ENCODE peak calls at places on chromosome 2, in six cellular contexts. C is HAP-1, J is esophagus squamous epithelium, P is A549, I is psoas muscle, X is heart right ventricle. O is an unnamed sample. For H3K4me1, the result is how much of the 10 kb centered on the place peaks cover.

GRCh38 chr2:67399831-67400489 is 2.8 kb downstream of the ETAA1 start:
- DNase-seq in J (no peak), C (no peak), X (no peak), P (peak), I (no peak), O (no peak)

GRCh38 chr2:234288974-234289455 is 207.9 kb downstream of the ARL4C start:
- DNase-seq in X (peak), P (peak), I (peak), J (no peak), C (peak), O (peak)

GRCh38 chr2:232365621-232366321 is 12.8 kb upstream of the ALPP start:
- DNase-seq in J (no peak), C (no peak), I (no peak), X (no peak), P (peak), O (no peak)

GRCh38 chr2:226211439-226211838 is 588.2 kb downstream of the IRS1 start:
- DNase-seq in P (peak), I (no peak), C (peak), X (peak), J (no peak), O (no peak)

GRCh38 chr2:21260316-21260715 is 136.5 kb downstream of the TDRD15 start:
- DNase-seq in P (no peak), X (no peak), C (no peak), J (no peak), I (no peak), O (no peak)

GRCh38 chr2:105714141-105714540 is 30.6 kb upstream of the NCK2 start:
- DNase-seq in J (no peak), P (no peak), C (no peak), X (no peak), I (no peak), O (no peak)

GRCh38 chr2:208135794-208136369 is 6.3 kb upstream of the CRYGC start:
- DNase-seq in X (no peak), J (no peak), P (no peak), I (no peak), C (no peak), O (no peak)

GRCh38 chr2:233409286-233409991 is 55.1 kb downstream of the DGKD start:
- DNase-seq in P (peak), I (no peak), J (no peak), C (no peak), X (no peak), O (no peak)

GRCh38 chr2:1781291-1782080 is 37.2 kb upstream of the PXDN start:
- DNase-seq in I (no peak), J (no peak), X (no peak), C (no peak), P (no peak), O (no peak)

GRCh38 chr2:6888724-6889123 is 11.1 kb downstream of the RSAD2 start:
- DNase-seq in X (no peak), P (no peak), I (no peak), J (no peak), C (no peak), O (no peak)

GRCh38 chr2:43051316-43051715 is 175.1 kb downstream of the ZFP36L2 start:
- DNase-seq in P (peak), C (no peak), I (no peak), X (no peak), J (no peak), O (no peak)

GRCh38 chr2:118980022-118980421 is 38.0 kb downstream of the MARCO start:
- DNase-seq in J (no peak), X (no peak), P (no peak), C (no peak), I (no peak), O (no peak)

GRCh38 chr2:218985325-218986091 is 524 bp upstream of the FEV start:
- DNase-seq in P (no peak), J (no peak), X (no peak), C (no peak), I (no peak), O (no peak)
- H3K4me3 ChIP-seq in P (peak), J (no peak), X (peak), C (no peak), I (no peak), O (no peak)

GRCh38 chr2:220144411-220144810 is 517.0 kb downstream of the SLC4A3 start:
- DNase-seq in I (no peak), C (no peak), X (no peak), P (no peak), J (no peak), O (no peak)
- H3K4me1 ChIP-seq in I (under half), C (under half), X (under half), P (under half), J (under half), O (under half)

GRCh38 chr2:176636376-176636775 is 367.1 kb downstream of the MTX2 start:
- DNase-seq in C (no peak), I (no peak), X (no peak), J (no peak), P (no peak), O (no peak)
- H3K4me3 ChIP-seq in C (no peak), I (peak), X (no peak), J (no peak), P (peak), O (no peak)

DNA sequence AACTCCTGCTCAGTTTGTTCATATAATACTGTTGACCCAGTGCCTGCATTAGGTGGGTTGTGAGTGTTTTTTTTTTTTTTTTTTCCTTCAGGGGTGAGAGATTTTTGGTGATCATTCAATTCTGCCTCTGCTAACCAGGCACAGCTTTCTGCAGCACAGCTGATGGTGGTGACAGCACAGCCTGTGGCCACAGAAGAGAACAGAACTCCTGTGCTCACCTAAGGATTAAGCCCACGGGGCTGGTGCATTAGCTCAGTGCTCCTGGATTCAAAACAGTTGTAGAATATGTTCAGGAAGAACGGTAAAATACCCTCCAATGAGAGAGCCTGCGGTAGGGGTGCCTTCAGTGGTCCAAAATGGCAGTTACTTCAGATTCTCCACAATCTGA is 42.0 kb downstream of the PKP4 start:
- DNase-seq in X (no peak), P (no peak), C (no peak), I (no peak), J (no peak), O (no peak)
- H3K4me1 ChIP-seq in X (under half), P (half or more), C (under half), I (under half), J (under half), O (under half)

GRCh38 chr2:240363718-240364581 is 71.5 kb upstream of the GPC1 start:
- DNase-seq in J (no peak), X (no peak), C (no peak), P (no peak), I (no peak), O (no peak)
- H3K4me3 ChIP-seq in J (no peak), X (no peak), C (no peak), P (no peak), I (no peak), O (no peak)

GRCh38 chr2:54640834-54641540 is 82.5 kb upstream of the EML6 start:
- DNase-seq in J (no peak), I (no peak), X (no peak), C (peak), P (no peak), O (no peak)

GRCh38 chr2:54644236-54644635 is 79.2 kb upstream of the EML6 start:
- DNase-seq in J (no peak), P (no peak), I (no peak), X (no peak), C (no peak), O (no peak)

GRCh38 chr2:54639609-54640008 is 83.9 kb upstream of the EML6 start:
- DNase-seq in J (no peak), C (no peak), P (peak), X (no peak), I (no peak), O (no peak)

GRCh38 chr2:54641988-54642387 is 81.5 kb upstream of the EML6 start:
- DNase-seq in J (no peak), C (no peak), I (no peak), P (no peak), X (peak), O (no peak)

GRCh38 chr2:54642684-54643430 is 80.6 kb upstream of the EML6 start:
- DNase-seq in C (no peak), P (no peak), I (no peak), X (no peak), J (no peak), O (no peak)
- H3K4me1 ChIP-seq in C (under half), P (under half), I (under half), X (half or more), J (under half), O (under half)

GRCh38 chr2:64230540-64230939 is 86.3 kb upstream of the PELI1 start:
- DNase-seq in C (no peak), P (no peak), X (no peak), J (no peak), I (no peak), O (no peak)

GRCh38 chr2:64226611-64227010 is 82.4 kb upstream of the PELI1 start:
- DNase-seq in P (no peak), I (no peak), J (no peak), C (no peak), X (no peak), O (no peak)

GRCh38 chr2:64228126-64228678 is 84.0 kb upstream of the PELI1 start:
- DNase-seq in C (peak), P (peak), X (peak), I (peak), J (no peak), O (peak)

GRCh38 chr2:64227603-64228125 is 83.4 kb upstream of the PELI1 start:
- DNase-seq in C (no peak), P (no peak), X (no peak), J (no peak), I (no peak), O (no peak)

GRCh38 chr2:64228923-64229322 is 84.7 kb upstream of the PELI1 start:
- DNase-seq in I (no peak), J (no peak), C (no peak), X (no peak), P (no peak), O (no peak)
- H3K4me3 ChIP-seq in I (peak), J (no peak), C (no peak), X (peak), P (no peak), O (no peak)

GRCh38 chr2:144508162-144508765 is 11.7 kb downstream of the ZEB2 start:
- DNase-seq in X (no peak), C (no peak), I (no peak), J (no peak), P (no peak), O (peak)

GRCh38 chr2:144504191-144504590 is 15.7 kb downstream of the ZEB2 start:
- DNase-seq in X (no peak), P (no peak), J (no peak), C (no peak), I (no peak), O (no peak)

GRCh38 chr2:144503221-144503620 is 16.7 kb downstream of the ZEB2 start:
- DNase-seq in C (no peak), X (no peak), P (no peak), I (no peak), J (no peak), O (no peak)

GRCh38 chr2:144507441-144508161 is 12.3 kb downstream of the ZEB2 start:
- DNase-seq in J (no peak), P (no peak), C (no peak), I (no peak), X (no peak), O (no peak)

DNA sequence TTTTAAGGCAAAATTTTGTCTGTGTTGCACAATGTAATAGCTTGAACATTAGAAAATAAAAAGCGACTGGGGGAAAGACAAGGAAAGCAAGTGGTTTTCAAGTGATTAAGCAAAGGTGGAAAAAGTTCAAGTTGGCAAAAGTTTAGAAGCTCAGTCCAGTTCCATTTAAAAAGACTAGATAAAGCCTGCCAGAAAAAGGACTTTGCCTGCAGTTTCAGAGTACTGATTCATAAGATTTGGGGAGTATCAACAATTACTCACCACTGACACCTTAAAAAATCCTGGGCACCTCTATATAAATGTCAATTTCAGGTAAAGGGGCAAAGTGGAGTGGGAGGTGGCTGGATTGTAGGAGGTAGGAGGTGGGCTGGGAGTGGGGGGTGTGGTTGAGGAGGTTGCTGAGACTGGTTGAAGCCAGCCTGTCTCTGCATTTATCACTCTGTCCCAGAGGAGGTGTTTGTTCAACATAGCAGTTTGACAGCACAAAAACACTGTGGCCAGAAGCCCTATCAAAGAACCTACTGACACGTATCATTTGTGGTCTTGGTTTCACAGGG is 14.6 kb downstream of the ZEB2 start:
- DNase-seq in J (no peak), I (no peak), C (no peak), X (peak), P (no peak), O (no peak)
- H3K4me1 ChIP-seq in J (half or more), I (half or more), C (half or more), X (half or more), P (under half), O (half or more)